ENCODE peak calls at places on chromosomes 3 and 15, in six cellular contexts. Q is H1, G is K562, R is WTC11, A is HepG2, L is GM12878. P is an unnamed sample.

GRCh38 chr3:61928020-61928419 is 366.6 kb downstream of the PTPRG start:
- DNase-seq in Q (no peak), G (no peak), A (no peak), L (no peak), R (no peak), P (no peak)

GRCh38 chr3:105584351-105584790 is 217.7 kb downstream of the ALCAM start:
- DNase-seq in L (no peak), Q (no peak), A (no peak), G (no peak), R (peak; percentile 13), P (peak; percentile 38)

GRCh38 chr3:37174532-37175126 is at the start of gene LRRFIP2:
- DNase-seq in G (no peak), R (no peak), A (no peak), Q (no peak), L (peak; percentile 51), P (no peak)

GRCh38 chr15:28128036-28128435 is 28.9 kb upstream of the OCA2 start:
- DNase-seq in R (no peak), Q (no peak), A (no peak), L (no peak), G (no peak), P (no peak)

GRCh38 chr3:484302-484701 is 287.7 kb downstream of the CHL1 start:
- DNase-seq in A (no peak), Q (no peak), G (no peak), R (no peak), L (no peak), P (no peak)

GRCh38 chr3:8739757-8740508 is 6.3 kb downstream of the CAV3 start:
- DNase-seq in A (peak; percentile 16), R (no peak), L (no peak), Q (no peak), G (no peak), P (no peak)

GRCh38 chr3:21860657-21861056 is 109.6 kb upstream of the ZNF385D start:
- DNase-seq in R (no peak), Q (no peak), G (no peak), A (no peak), L (no peak), P (no peak)

GRCh38 chr15:58957101-58957973 is 23.9 kb upstream of the SLTM start:
- DNase-seq in A (peak; percentile 69), L (no peak), Q (no peak), R (peak; percentile 63), G (peak; percentile 57), P (peak; percentile 96)

GRCh38 chr3:149657458-149657795 is 398 bp downstream of the WWTR1 start:
- DNase-seq in L (no peak), Q (no peak), R (no peak), G (no peak), A (no peak), P (peak; percentile 71)

GRCh38 chr15:78448441-78449219 is 10.6 kb downstream of the IREB2 start:
- DNase-seq in L (no peak), Q (no peak), G (no peak), A (no peak), R (no peak), P (no peak)
- TF ChIP-seq CREB1 in L (no peak), Q (no peak), G (no peak), A (no peak), R (no peak), P (no peak)

DNA sequence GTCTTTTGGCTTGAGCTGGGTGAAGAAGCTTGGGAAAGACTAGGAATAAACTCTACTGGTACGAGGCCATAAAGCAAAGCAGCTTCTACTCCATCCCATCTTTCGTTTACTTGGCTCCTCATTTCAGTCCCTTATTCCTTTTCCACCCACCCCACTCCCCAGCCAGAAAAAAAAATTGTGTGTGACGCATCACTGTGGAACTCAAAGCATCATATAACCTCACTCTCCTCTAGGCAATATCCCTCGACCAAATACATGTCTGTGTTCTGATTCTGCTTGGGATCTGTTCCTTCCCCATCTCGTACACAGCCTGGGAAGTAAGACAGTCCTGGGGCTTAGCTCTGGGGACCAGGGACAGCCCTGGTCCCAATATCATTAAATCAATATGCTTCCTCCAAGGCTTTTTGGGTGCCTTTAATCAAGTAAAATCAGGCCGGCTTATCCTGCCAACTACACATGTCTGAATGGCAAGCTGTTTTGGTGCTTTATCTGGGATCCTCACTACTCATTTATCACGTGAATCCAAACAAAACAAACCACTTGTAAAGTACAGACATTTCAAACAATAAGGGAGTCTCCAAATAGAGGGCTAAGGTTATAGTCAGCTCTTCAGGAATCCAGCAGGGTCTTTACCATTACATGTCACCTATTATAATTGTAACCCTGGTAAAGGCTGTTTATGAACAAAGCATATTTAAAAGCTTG is 74.9 kb upstream of the ZBED2 start:
- DNase-seq in G (no peak), Q (no peak), L (no peak), A (no peak), R (no peak), P (no peak)
- TF ChIP-seq CREB1 in G (no peak), Q (no peak), L (no peak), A (no peak), R (no peak), P (no peak)

GRCh38 chr3:23244642-23245041 is 41.5 kb downstream of the UBE2E2 start:
- DNase-seq in A (no peak), Q (no peak), L (no peak), R (no peak), G (no peak), P (no peak)
- TF ChIP-seq CREB1 in A (no peak), Q (no peak), L (no peak), R (no peak), G (no peak), P (no peak)

GRCh38 chr3:157982359-157982758 is 123.9 kb downstream of the SHOX2 start:
- DNase-seq in Q (no peak), R (no peak), G (no peak), A (no peak), L (no peak), P (no peak)
- TF ChIP-seq CREB1 in Q (no peak), R (no peak), G (no peak), A (no peak), L (no peak), P (no peak)

GRCh38 chr3:155643581-155644165 is 101.2 kb downstream of the PLCH1 start:
- DNase-seq in A (no peak), G (no peak), Q (no peak), R (no peak), L (no peak), P (no peak)
- TF ChIP-seq CREB1 in A (no peak), G (no peak), Q (no peak), R (no peak), L (no peak), P (no peak)

DNA sequence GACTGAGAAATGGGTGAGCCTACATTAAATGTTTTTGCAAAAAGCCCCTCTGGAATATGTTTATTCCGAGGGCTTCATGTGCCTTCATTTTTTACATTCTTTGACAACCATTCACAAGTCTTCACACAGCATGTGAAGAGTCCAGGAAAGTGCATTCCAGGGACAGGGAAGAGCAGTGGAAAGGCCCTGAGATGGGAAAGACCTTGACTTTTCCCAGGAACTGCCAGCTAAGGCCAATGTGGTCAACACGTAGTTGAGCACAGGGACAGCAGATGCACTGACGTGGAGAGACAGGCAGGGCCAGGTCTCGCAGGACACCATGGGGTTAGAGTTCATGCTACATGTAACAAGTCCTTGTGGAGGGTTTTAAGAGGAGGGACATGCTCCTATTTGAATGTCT is 21.7 kb downstream of the SSR3 start:
- DNase-seq in A (peak; percentile 32), R (no peak), G (no peak), Q (no peak), L (no peak), P (no peak)
- TF ChIP-seq CREB1 in A (no peak), R (no peak), G (no peak), Q (no peak), L (no peak), P (no peak)

GRCh38 chr3:12155264-12155663 is 3.4 kb downstream of the TIMP4 start:
- DNase-seq in Q (no peak), A (no peak), L (no peak), G (no peak), R (no peak), P (no peak)

GRCh38 chr3:12157026-12157425 is 1.7 kb downstream of the TIMP4 start:
- DNase-seq in A (no peak), G (no peak), L (no peak), Q (no peak), R (no peak), P (no peak)

GRCh38 chr3:12154151-12154550 is 4.6 kb downstream of the TIMP4 start:
- DNase-seq in R (no peak), A (no peak), G (no peak), L (no peak), Q (no peak), P (no peak)

GRCh38 chr3:12158387-12159226 is at the start of gene TIMP4:
- DNase-seq in L (no peak), A (peak; percentile 46), R (peak; percentile 49), G (no peak), Q (peak; percentile 36), P (peak; percentile 68)

GRCh38 chr3:12155833-12156232 is 2.9 kb downstream of the TIMP4 start:
- DNase-seq in Q (no peak), A (peak; percentile 25), G (peak; percentile 24), L (no peak), R (no peak), P (no peak)
- TF ChIP-seq CREB1 in Q (no peak), A (peak; percentile 25), G (no peak), L (no peak), R (no peak), P (no peak)

GRCh38 chr3:134562055-134562454 is 76.2 kb downstream of the CEP63 start:
- DNase-seq in R (no peak), Q (no peak), L (no peak), A (no peak), G (no peak), P (no peak)
- TF ChIP-seq CREB1 in R (no peak), Q (no peak), L (no peak), A (no peak), G (no peak), P (no peak)

P was measured in GM23338.